ENCODE peak calls at places on chromosomes 4 and X, in five cellular contexts. One of them, this sample, is unnamed.

GRCh38 chrX:101659601-101660063 is at the start of gene ARMCX2:
- DNase-seq in GM12891: peak
- DNase-seq in breast epithelium: no peak
- DNase-seq in GM12892: no peak
- DNase-seq in suprapubic skin: no peak
- DNase-seq in this sample: no peak

GRCh38 chr4:118772149-118773081 is 63.5 kb downstream of the SEC24D start:
- DNase-seq in suprapubic skin: no peak
- DNase-seq in breast epithelium: no peak
- DNase-seq in GM12892: no peak
- DNase-seq in GM12891: no peak
- DNase-seq in this sample: no peak

GRCh38 chr4:84994280-84994679 is 27.8 kb upstream of the WDFY3 start:
- DNase-seq in GM12891: no peak
- DNase-seq in GM12892: no peak
- DNase-seq in suprapubic skin: no peak
- DNase-seq in breast epithelium: no peak
- DNase-seq in this sample: no peak

GRCh38 chrX:69959712-69960111 is 90.0 kb downstream of the AWAT2 start:
- DNase-seq in breast epithelium: no peak
- DNase-seq in suprapubic skin: no peak
- DNase-seq in GM12892: no peak
- DNase-seq in GM12891: no peak
- DNase-seq in this sample: no peak

GRCh38 chr4:115110191-115111166 is 2.9 kb downstream of the NDST4 start:
- DNase-seq in suprapubic skin: no peak
- DNase-seq in GM12892: no peak
- DNase-seq in GM12891: no peak
- DNase-seq in breast epithelium: no peak
- DNase-seq in this sample: no peak

GRCh38 chr4:153511104-153511503 is 44.9 kb downstream of the TMEM131L start:
- DNase-seq in breast epithelium: no peak
- DNase-seq in GM12891: no peak
- DNase-seq in GM12892: no peak
- DNase-seq in suprapubic skin: no peak
- DNase-seq in this sample: no peak

GRCh38 chrX:115642895-115643530 is 82.0 kb downstream of the PLS3 start:
- DNase-seq in suprapubic skin: no peak
- DNase-seq in GM12891: no peak
- DNase-seq in GM12892: no peak
- DNase-seq in breast epithelium: no peak
- DNase-seq in this sample: no peak

GRCh38 chrX:40543661-40544328 is 37.0 kb upstream of the ATP6AP2 start:
- DNase-seq in breast epithelium: no peak
- DNase-seq in GM12891: no peak
- DNase-seq in GM12892: no peak
- DNase-seq in suprapubic skin: no peak
- DNase-seq in this sample: no peak

GRCh38 chr4:184421558-184422155 is 52.7 kb downstream of the IRF2 start:
- DNase-seq in GM12891: no peak
- DNase-seq in breast epithelium: no peak
- DNase-seq in GM12892: no peak
- DNase-seq in suprapubic skin: no peak
- DNase-seq in this sample: no peak

GRCh38 chrX:154016366-154017076 is 3.2 kb downstream of the IRAK1 start:
- DNase-seq in GM12892: no peak
- DNase-seq in breast epithelium: no peak
- DNase-seq in GM12891: no peak
- DNase-seq in suprapubic skin: no peak
- DNase-seq in this sample: no peak

GRCh38 chr4:146643812-146644401 is 5.2 kb downstream of the POU4F2 start:
- DNase-seq in GM12892: no peak
- DNase-seq in GM12891: no peak
- DNase-seq in breast epithelium: no peak
- DNase-seq in suprapubic skin: no peak
- DNase-seq in this sample: no peak

GRCh38 chr4:20172070-20172760 is 79.5 kb upstream of the SLIT2 start:
- DNase-seq in suprapubic skin: no peak
- DNase-seq in breast epithelium: no peak
- DNase-seq in GM12892: no peak
- DNase-seq in GM12891: no peak
- DNase-seq in this sample: no peak

GRCh38 chrX:150692837-150693781 is at the start of gene MTMR1:
- DNase-seq in suprapubic skin: peak
- DNase-seq in GM12892: peak
- DNase-seq in breast epithelium: no peak
- DNase-seq in GM12891: peak
- DNase-seq in this sample: no peak

DNA sequence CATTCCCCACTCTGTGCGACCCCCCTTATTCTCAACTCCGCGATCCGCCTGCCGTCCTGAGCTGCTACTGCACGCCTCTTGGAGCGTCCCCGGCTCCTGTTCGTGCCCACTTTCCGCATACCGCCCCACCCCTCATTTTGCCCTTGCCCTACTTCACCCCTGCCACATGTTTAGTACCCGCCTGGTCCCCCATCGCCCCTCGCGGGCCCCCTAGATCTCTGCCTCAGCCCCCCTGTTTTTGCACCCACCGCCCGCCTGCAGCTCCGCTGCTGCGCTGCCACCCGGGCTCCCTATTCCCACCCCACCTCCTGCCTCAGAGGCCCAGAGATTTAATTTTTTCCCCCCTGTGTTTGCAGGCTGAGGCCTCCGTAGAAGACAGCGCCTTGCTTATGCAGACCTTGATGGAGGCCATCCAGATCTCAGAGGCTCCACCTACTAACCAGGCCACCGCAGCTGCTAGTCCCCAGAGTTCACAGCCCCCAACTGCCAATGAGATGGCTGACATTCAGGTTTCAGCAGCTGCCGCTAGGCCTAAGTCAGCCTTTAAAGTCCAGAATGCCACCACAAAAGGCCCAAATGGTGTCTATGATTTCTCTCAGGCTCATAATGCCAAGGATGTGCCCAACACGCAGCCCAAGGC is 1.4 kb downstream of the MAGED1 start:
- DNase-seq in GM12892: no peak
- DNase-seq in breast epithelium: no peak
- DNase-seq in suprapubic skin: no peak
- DNase-seq in GM12891: peak
- DNase-seq in this sample: no peak
- TF ChIP-seq POLR2A in GM12892: peak
- TF ChIP-seq POLR2A in breast epithelium: no peak
- TF ChIP-seq POLR2A in suprapubic skin: no peak
- TF ChIP-seq POLR2A in GM12891: no peak
- TF ChIP-seq POLR2A in this sample: no peak

GRCh38 chrX:74420194-74421035 is 878 bp upstream of the SLC16A2 start:
- DNase-seq in GM12891: no peak
- DNase-seq in GM12892: no peak
- DNase-seq in suprapubic skin: peak
- DNase-seq in breast epithelium: peak
- DNase-seq in this sample: no peak
- TF ChIP-seq POLR2AphosphoS5 in GM12891: no peak
- TF ChIP-seq POLR2AphosphoS5 in GM12892: no peak
- TF ChIP-seq POLR2AphosphoS5 in suprapubic skin: no peak
- TF ChIP-seq POLR2AphosphoS5 in breast epithelium: no peak
- TF ChIP-seq POLR2AphosphoS5 in this sample: no peak

GRCh38 chrX:2801223-2801622 is 27.5 kb upstream of the GYG2 start:
- DNase-seq in breast epithelium: no peak
- DNase-seq in GM12892: no peak
- DNase-seq in suprapubic skin: no peak
- DNase-seq in GM12891: no peak
- DNase-seq in this sample: no peak
- TF ChIP-seq POLR2A in breast epithelium: no peak
- TF ChIP-seq POLR2A in GM12892: no peak
- TF ChIP-seq POLR2A in suprapubic skin: no peak
- TF ChIP-seq POLR2A in GM12891: no peak
- TF ChIP-seq POLR2A in this sample: no peak

DNA sequence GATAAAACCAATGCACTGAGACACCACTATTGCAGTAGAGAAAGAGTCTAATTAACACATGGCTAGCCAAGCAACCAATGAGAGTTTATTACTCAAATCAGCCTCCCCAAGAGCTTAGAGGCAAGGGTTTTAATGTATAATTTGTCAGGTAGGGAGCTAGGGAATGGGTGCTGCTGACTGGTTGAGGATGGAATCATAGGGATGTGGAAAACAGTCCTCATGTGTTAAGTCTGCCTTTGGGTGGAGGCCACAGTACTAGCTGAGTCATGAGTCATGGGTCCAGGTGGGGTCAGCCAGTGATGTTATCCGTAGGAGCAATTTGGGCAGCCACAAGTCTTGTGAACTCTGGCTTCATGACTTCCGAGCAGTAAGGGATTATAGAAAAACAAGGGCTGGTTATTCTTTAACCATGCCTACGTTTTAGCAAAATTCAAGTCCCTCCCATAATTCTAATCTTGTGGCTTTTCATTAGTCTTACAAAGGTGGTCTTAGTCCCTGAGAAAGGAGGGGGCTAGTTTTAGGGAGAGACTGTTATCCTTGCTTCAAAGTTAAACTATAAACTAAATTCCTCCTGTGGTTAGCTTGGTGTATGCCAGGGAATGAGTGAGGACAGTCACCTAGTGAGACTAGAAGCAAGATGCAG is 25.1 kb upstream of the PLAC8 start:
- DNase-seq in breast epithelium: no peak
- DNase-seq in GM12891: no peak
- DNase-seq in GM12892: no peak
- DNase-seq in suprapubic skin: no peak
- DNase-seq in this sample: no peak
- TF ChIP-seq POLR2AphosphoS5 in breast epithelium: no peak
- TF ChIP-seq POLR2AphosphoS5 in GM12891: no peak
- TF ChIP-seq POLR2AphosphoS5 in GM12892: no peak
- TF ChIP-seq POLR2AphosphoS5 in suprapubic skin: no peak
- TF ChIP-seq POLR2AphosphoS5 in this sample: no peak

GRCh38 chr4:52712991-52713275 is 38.3 kb downstream of the ERVMER34-1 start:
- DNase-seq in breast epithelium: no peak
- DNase-seq in GM12891: no peak
- DNase-seq in GM12892: no peak
- DNase-seq in suprapubic skin: no peak
- DNase-seq in this sample: no peak
- TF ChIP-seq POLR2A in breast epithelium: no peak
- TF ChIP-seq POLR2A in GM12891: no peak
- TF ChIP-seq POLR2A in GM12892: no peak
- TF ChIP-seq POLR2A in suprapubic skin: no peak
- TF ChIP-seq POLR2A in this sample: no peak

GRCh38 chr4:173536808-173537429 is 6.9 kb upstream of the HAND2 start:
- DNase-seq in breast epithelium: no peak
- DNase-seq in GM12891: no peak
- DNase-seq in suprapubic skin: no peak
- DNase-seq in GM12892: no peak
- DNase-seq in this sample: no peak
- TF ChIP-seq POLR2AphosphoS5 in breast epithelium: no peak
- TF ChIP-seq POLR2AphosphoS5 in GM12891: no peak
- TF ChIP-seq POLR2AphosphoS5 in suprapubic skin: no peak
- TF ChIP-seq POLR2AphosphoS5 in GM12892: no peak
- TF ChIP-seq POLR2AphosphoS5 in this sample: no peak

This sample was measured in esophagus muscularis mucosa.